ENCODE peak calls at places on chromosomes 13 and 19, in five cellular contexts. R, T, L, B and K are unnamed samples.

GRCh38 chr19:47239610-47240296 is 8.8 kb upstream of the BBC3 start:
- DNase-seq in R (peak; percentile 74), T (no peak), L (peak; percentile 57), B (no peak), K (no peak)

GRCh38 chr19:57302020-57302465 is 18.2 kb upstream of the ZNF543 start:
- DNase-seq in R (peak; percentile 90), T (no peak), L (no peak), B (no peak), K (no peak)

GRCh38 chr19:11268783-11269267 is 6.5 kb upstream of the DOCK6 start:
- DNase-seq in R (no peak), T (no peak), L (no peak), B (no peak), K (peak; percentile 29)

GRCh38 chr13:74129500-74130144 is 4.6 kb downstream of the KLF12 start:
- DNase-seq in R (no peak), T (no peak), L (no peak), B (no peak), K (no peak)

GRCh38 chr13:32496574-32497160 is 41.9 kb downstream of the N4BP2L2 start:
- DNase-seq in R (peak; percentile 20), T (no peak), L (no peak), B (no peak), K (no peak)

GRCh38 chr13:81133066-81133465 is 792.1 kb upstream of the SPRY2 start:
- DNase-seq in R (no peak), T (no peak), L (no peak), B (no peak), K (no peak)

GRCh38 chr19:11736696-11737095 is 2.0 kb downstream of the ZNF823 start:
- DNase-seq in R (peak; percentile 73), T (no peak), L (peak; percentile 50), B (no peak), K (peak; percentile 48)

GRCh38 chr13:30690282-30691188 is 44.8 kb upstream of the ALOX5AP start:
- DNase-seq in R (peak; percentile 90), T (peak; percentile 39), L (peak; percentile 42), B (no peak), K (peak; percentile 73)

GRCh38 chr13:39635564-39635963 is 19.9 kb upstream of the COG6 start:
- DNase-seq in R (no peak), T (no peak), L (no peak), B (no peak), K (no peak)

GRCh38 chr13:113922412-113923118 is 51.3 kb downstream of the C13orf46 start:
- DNase-seq in R (no peak), T (no peak), L (no peak), B (no peak), K (no peak)

GRCh38 chr13:113953561-113953960 is 20.3 kb downstream of the C13orf46 start:
- DNase-seq in R (no peak), T (no peak), L (no peak), B (no peak), K (no peak)

GRCh38 chr19:35310331-35310730 is 18.4 kb downstream of the MAG start:
- DNase-seq in R (no peak), T (no peak), L (no peak), B (no peak), K (no peak)

GRCh38 chr19:10780368-10780767 is 55.6 kb downstream of the TMED1 start:
- DNase-seq in R (no peak), T (no peak), L (no peak), B (no peak), K (no peak)

GRCh38 chr13:26050568-26051230 is 1.1 kb downstream of the SHISA2 start:
- DNase-seq in R (no peak), T (peak; percentile 40), L (no peak), B (no peak), K (no peak)

GRCh38 chr19:58551123-58551497 is 3.8 kb downstream of the CHMP2A start:
- DNase-seq in R (no peak), T (no peak), L (no peak), B (no peak), K (no peak)

GRCh38 chr19:49065905-49066512 is 1.4 kb upstream of the NTF4 start:
- DNase-seq in R (no peak), T (no peak), L (no peak), B (no peak), K (no peak)

GRCh38 chr13:40399756-40400155 is 266.7 kb downstream of the FOXO1 start:
- DNase-seq in R (no peak), T (no peak), L (no peak), B (no peak), K (no peak)

GRCh38 chr19:34323433-34324204 is 41.4 kb upstream of the GPI start:
- DNase-seq in R (no peak), T (no peak), L (no peak), B (no peak), K (no peak)

GRCh38 chr13:99996177-99996705 is 14.7 kb downstream of the ZIC2 start:
- DNase-seq in R (no peak), T (peak; percentile 93), L (no peak), B (no peak), K (no peak)

GRCh38 chr19:17234911-17235617 is 9.0 kb downstream of the OCEL1 start:
- DNase-seq in R (peak; percentile 80), T (no peak), L (peak; percentile 62), B (peak; percentile 48), K (peak; percentile 66)

GRCh38 chr13:74657765-74658164 is 523.6 kb upstream of the KLF12 start:
- DNase-seq in R (no peak), T (no peak), L (no peak), B (no peak), K (no peak)